ENCODE peak calls at places on chromosome 2, in five cellular contexts. F is neuronal stem cell, U is stomach, W is esophagus squamous epithelium, Z is A673. M is an unnamed sample. For H3K9me3, the result is how much of the 10 kb centered on the place peaks cover.

GRCh38 chr2:60096556-60096955 is 456.9 kb downstream of the BCL11A start:
- DNase-seq in F (no peak), U (no peak), W (no peak), Z (no peak), M (no peak)

GRCh38 chr2:47405757-47406156 is 2.8 kb downstream of the MSH2 start:
- DNase-seq in F (no peak), U (no peak), W (no peak), Z (no peak), M (no peak)

GRCh38 chr2:69767034-69767433 is 25.1 kb downstream of the ANXA4 start:
- DNase-seq in F (no peak), U (no peak), W (no peak), Z (no peak), M (no peak)

GRCh38 chr2:38073211-38074005 is 2.5 kb downstream of the CYP1B1 start:
- DNase-seq in F (no peak), U (no peak), W (no peak), Z (no peak), M (no peak)

GRCh38 chr2:84888401-84889276 is 7.8 kb upstream of the TRABD2A start:
- DNase-seq in F (no peak), U (no peak), W (peak), Z (no peak), M (no peak)

GRCh38 chr2:157986761-157987160 is 110.6 kb upstream of the ACVR1 start:
- DNase-seq in F (no peak), U (no peak), W (no peak), Z (no peak), M (no peak)

GRCh38 chr2:15177103-15177502 is 384.0 kb downstream of the NBAS start:
- DNase-seq in F (no peak), U (no peak), W (no peak), Z (peak), M (peak)

GRCh38 chr2:172081248-172082022 is 3.9 kb upstream of the DLX1 start:
- DNase-seq in F (peak), U (no peak), W (no peak), Z (no peak), M (no peak)

GRCh38 chr2:226427538-226428307 is 371.9 kb downstream of the IRS1 start:
- DNase-seq in F (no peak), U (no peak), W (no peak), Z (peak), M (no peak)

GRCh38 chr2:229927817-229928321 is 5.6 kb downstream of the FBXO36 start:
- DNase-seq in F (no peak), U (no peak), W (no peak), Z (no peak), M (no peak)

GRCh38 chr2:102297891-102298290 is 13.5 kb upstream of the IL1RL1 start:
- DNase-seq in F (no peak), U (no peak), W (no peak), Z (no peak), M (no peak)

GRCh38 chr2:86138736-86139625 is 32.9 kb downstream of the PTCD3 start:
- DNase-seq in F (no peak), U (no peak), W (no peak), Z (no peak), M (no peak)

GRCh38 chr2:237573721-237574415 is 7.5 kb downstream of the PRLH start:
- DNase-seq in F (no peak), U (no peak), W (no peak), Z (no peak), M (no peak)

GRCh38 chr2:239323473-239323872 is 77.3 kb downstream of the HDAC4 start:
- DNase-seq in F (no peak), U (no peak), W (no peak), Z (no peak), M (no peak)

GRCh38 chr2:226115102-226115831 is 684.4 kb downstream of the IRS1 start:
- DNase-seq in F (no peak), U (no peak), W (no peak), Z (peak), M (no peak)

GRCh38 chr2:12764075-12764722 is 47.5 kb downstream of the TRIB2 start:
- DNase-seq in F (no peak), U (no peak), W (no peak), Z (no peak), M (no peak)

GRCh38 chr2:70981866-70982810 is 3.7 kb downstream of the ANKRD53 start:
- DNase-seq in F (no peak), U (peak), W (no peak), Z (no peak), M (no peak)

GRCh38 chr2:179853108-179853507 is 8.3 kb downstream of the ZNF385B start:
- DNase-seq in F (no peak), U (no peak), W (no peak), Z (no peak), M (no peak)

GRCh38 chr2:45117383-45117782 is 108.1 kb upstream of the SIX2 start:
- DNase-seq in F (no peak), U (no peak), W (no peak), Z (peak), M (no peak)

GRCh38 chr2:232503792-232504323 is 16.2 kb upstream of the ECEL1 start:
- DNase-seq in F (no peak), U (no peak), W (no peak), Z (no peak), M (no peak)

GRCh38 chr2:240972636-240973521 is 25.5 kb upstream of the SNED1 start:
- DNase-seq in F (no peak), U (peak), W (no peak), Z (peak), M (no peak)

GRCh38 chr2:113854970-113855740 is 34.7 kb upstream of the ACTR3 start:
- DNase-seq in F (no peak), U (no peak), W (no peak), Z (no peak), M (no peak)

GRCh38 chr2:58974426-58974825 is 733.3 kb upstream of the FANCL start:
- DNase-seq in F (no peak), U (no peak), W (no peak), Z (no peak), M (no peak)

GRCh38 chr2:96895032-96895708 is 25.3 kb upstream of the SEMA4C start:
- DNase-seq in F (no peak), U (no peak), W (no peak), Z (no peak), M (no peak)

GRCh38 chr2:147386284-147386683 is 458.5 kb upstream of the ACVR2A start:
- DNase-seq in F (no peak), U (no peak), W (no peak), Z (no peak), M (no peak)

GRCh38 chr2:182929972-182930371 is 63.5 kb upstream of the FRZB start:
- DNase-seq in F (no peak), U (no peak), W (no peak), Z (peak), M (no peak)

GRCh38 chr2:23803275-23803964 is 123.5 kb downstream of the ATAD2B start:
- DNase-seq in F (no peak), U (no peak), W (no peak), Z (no peak), M (no peak)

GRCh38 chr2:168913171-168913484 is 12.0 kb downstream of the G6PC2 start:
- DNase-seq in F (no peak), U (no peak), W (no peak), Z (no peak), M (no peak)

GRCh38 chr2:2573658-2574293 is 242.7 kb upstream of the MYT1L start:
- DNase-seq in F (no peak), U (peak), W (no peak), Z (peak), M (no peak)
- H3K9me3 ChIP-seq in F (under half), U (under half), W (under half), Z (under half), M (under half)

GRCh38 chr2:145416640-145417039 is 896.7 kb upstream of the ZEB2 start:
- DNase-seq in F (no peak), U (no peak), W (no peak), Z (no peak), M (no peak)
- H3K9me3 ChIP-seq in F (under half), U (under half), W (under half), Z (under half), M (under half)

GRCh38 chr2:20488136-20488705 is 41.3 kb downstream of the RHOB start:
- DNase-seq in F (no peak), U (peak), W (no peak), Z (no peak), M (no peak)

GRCh38 chr2:20490300-20491181 is 43.7 kb downstream of the RHOB start:
- DNase-seq in F (no peak), U (no peak), W (no peak), Z (no peak), M (no peak)

GRCh38 chr2:20488782-20489181 is 41.9 kb downstream of the RHOB start:
- DNase-seq in F (no peak), U (no peak), W (no peak), Z (no peak), M (no peak)

GRCh38 chr2:20494246-20494645 is 47.4 kb downstream of the RHOB start:
- DNase-seq in F (no peak), U (no peak), W (no peak), Z (no peak), M (no peak)

GRCh38 chr2:20491739-20492531 is 45.1 kb downstream of the RHOB start:
- DNase-seq in F (no peak), U (no peak), W (no peak), Z (no peak), M (no peak)
- H3K9me3 ChIP-seq in F (under half), U (under half), W (under half), Z (under half), M (under half)

DNA sequence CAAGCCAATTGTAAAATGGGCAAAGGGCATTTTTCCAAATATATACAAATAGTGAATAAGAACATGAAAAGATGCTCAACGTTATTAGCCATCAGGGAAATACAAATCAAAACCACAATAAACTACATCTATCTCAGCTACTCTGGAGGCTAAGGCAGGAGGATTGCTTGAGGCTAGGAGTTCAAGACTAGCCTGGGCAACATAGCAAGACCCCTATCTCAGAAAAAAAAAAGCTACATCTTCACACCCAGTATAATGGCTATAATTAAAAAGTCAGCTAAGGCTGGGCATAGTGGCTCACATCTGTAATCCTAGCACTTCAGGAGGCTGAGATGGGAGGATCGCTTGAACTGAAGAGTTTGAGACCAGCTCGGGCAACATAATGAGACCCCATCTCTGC is 12.6 kb upstream of the NCL start:
- DNase-seq in F (no peak), U (no peak), W (no peak), Z (no peak), M (no peak)
- H3K9me3 ChIP-seq in F (under half), U (under half), W (under half), Z (under half), M (under half)

M was measured in T-helper 17 cell.